ENCODE peak calls at places on chromosome 13, in eight cellular contexts. K is MG63; M is foreskin fibroblast; C is stimulated activated CD4-positive, alpha-beta T cell treated with anti-CD3 and anti-CD28 coated beads, Interleukin-1b, Interleukin-23, amount 100 ng/mL, for 24 hours; R is fibroblast of the conjunctiva; V is coronary artery; H is stomach; J is ovary. G is an unnamed sample.
A peak's percentile ranks its signal among the peaks of the same experiment; 100 is the strongest.

GRCh38 chr13:93963266-93964131 is 516.0 kb downstream of the DCT start:
- DNase-seq in V (no peak), K (no peak), M (peak; percentile 74), R (peak; percentile 69), C (no peak), J (no peak), H (no peak), G (no peak)

GRCh38 chr13:40272776-40273139 is 393.7 kb downstream of the FOXO1 start:
- DNase-seq in V (no peak), J (no peak), K (peak; percentile 37), C (no peak), R (no peak), M (peak; percentile 21), H (no peak), G (no peak)

GRCh38 chr13:99681695-99682094 is 180.4 kb downstream of the TM9SF2 start:
- DNase-seq in K (no peak), J (no peak), M (no peak), H (no peak), C (no peak), V (no peak), R (no peak), G (no peak)

GRCh38 chr13:101447852-101448251 is 4.6 kb upstream of the ITGBL1 start:
- DNase-seq in K (no peak), R (no peak), V (no peak), J (no peak), M (no peak), H (no peak), C (no peak), G (no peak)

GRCh38 chr13:99605417-99606321 is 104.4 kb downstream of the TM9SF2 start:
- DNase-seq in H (peak; percentile 50), K (peak; percentile 34), M (no peak), C (peak; percentile 24), J (peak; percentile 32), V (no peak), R (no peak), G (peak; percentile 33)

GRCh38 chr13:58619396-58620113 is 988.0 kb downstream of the PCDH17 start:
- DNase-seq in C (no peak), V (no peak), R (no peak), H (no peak), M (no peak), K (no peak), J (no peak), G (no peak)

GRCh38 chr13:100442095-100442832 is 146.3 kb downstream of the GGACT start:
- DNase-seq in M (no peak), H (no peak), R (no peak), K (no peak), J (no peak), V (no peak), C (no peak), G (no peak)

GRCh38 chr13:25692156-25692555 is 320.4 kb downstream of the ATP8A2 start:
- DNase-seq in K (no peak), J (no peak), V (no peak), M (no peak), R (no peak), H (no peak), C (no peak), G (no peak)

GRCh38 chr13:105702441-105702840 is 833.0 kb downstream of the EFNB2 start:
- DNase-seq in R (no peak), V (no peak), M (no peak), J (no peak), C (no peak), H (no peak), K (no peak), G (no peak)

GRCh38 chr13:97600438-97601080 is 166.6 kb downstream of the RAP2A start:
- DNase-seq in J (no peak), R (peak; percentile 53), H (no peak), M (peak; percentile 26), K (peak; percentile 19), V (no peak), C (no peak), G (no peak)

GRCh38 chr13:44331912-44332840 is 41.4 kb upstream of the SERP2 start:
- DNase-seq in R (peak; percentile 90), V (peak; percentile 82), K (peak; percentile 76), H (no peak), J (peak; percentile 94), C (no peak), M (peak; percentile 38), G (no peak)

GRCh38 chr13:50244913-50245574 is 229.8 kb downstream of the KCNRG start:
- DNase-seq in R (peak; percentile 69), J (no peak), M (peak; percentile 87), H (peak; percentile 36), K (peak; percentile 79), C (peak; percentile 62), V (no peak), G (no peak)

GRCh38 chr13:32425158-32425557 is 2.8 kb downstream of the N4BP2L1 start:
- DNase-seq in J (no peak), K (no peak), H (no peak), M (no peak), C (no peak), R (no peak), V (no peak), G (no peak)

GRCh38 chr13:82657471-82657870 is 1224.8 kb downstream of the SLITRK1 start:
- DNase-seq in K (no peak), M (no peak), V (no peak), R (no peak), H (no peak), C (no peak), J (no peak), G (no peak)

GRCh38 chr13:21008026-21008425 is 53.4 kb downstream of the LATS2 start:
- DNase-seq in J (no peak), K (no peak), C (no peak), M (no peak), V (peak; percentile 64), H (no peak), R (no peak), G (no peak)

GRCh38 chr13:106161186-106161585 is 374.3 kb downstream of the EFNB2 start:
- DNase-seq in R (no peak), K (no peak), H (no peak), C (no peak), M (no peak), J (no peak), V (no peak), G (no peak)

GRCh38 chr13:109900320-109900719 is 113.9 kb upstream of the IRS2 start:
- DNase-seq in J (no peak), C (no peak), V (no peak), K (no peak), M (no peak), H (no peak), R (no peak), G (no peak)

GRCh38 chr13:79290595-79291244 is 115.3 kb downstream of the RBM26 start:
- DNase-seq in H (peak; percentile 31), R (no peak), C (no peak), J (no peak), K (no peak), M (no peak), V (no peak), G (no peak)

GRCh38 chr13:87677334-87678234 is 6.4 kb downstream of the SLITRK5 start:
- DNase-seq in J (no peak), V (peak; percentile 50), M (no peak), C (no peak), R (no peak), H (no peak), K (peak; percentile 34), G (no peak)

GRCh38 chr13:56020425-56020824 is 1120.3 kb upstream of the PRR20A start:
- DNase-seq in R (no peak), V (no peak), C (no peak), M (no peak), H (no peak), J (no peak), K (no peak), G (no peak)

GRCh38 chr13:24351423-24351822 is 42.0 kb downstream of the C1QTNF9 start:
- DNase-seq in R (no peak), M (no peak), H (no peak), C (no peak), J (no peak), V (no peak), K (no peak), G (no peak)

GRCh38 chr13:26628706-26629105 is 71.2 kb downstream of the WASF3 start:
- DNase-seq in V (no peak), R (peak; percentile 23), J (no peak), K (no peak), M (no peak), H (no peak), C (no peak), G (no peak)

GRCh38 chr13:60431108-60431700 is 34.2 kb downstream of the TDRD3 start:
- DNase-seq in M (peak; percentile 23), H (no peak), J (no peak), R (peak; percentile 55), V (no peak), K (no peak), C (no peak), G (no peak)

GRCh38 chr13:52686381-52686780 is 33.7 kb downstream of the SUGT1 start:
- DNase-seq in M (no peak), C (no peak), H (no peak), J (no peak), R (no peak), V (no peak), K (no peak), G (no peak)

GRCh38 chr13:27482996-27483395 is 32.6 kb upstream of the MTIF3 start:
- DNase-seq in K (no peak), M (no peak), V (no peak), H (no peak), J (no peak), R (no peak), C (no peak), G (no peak)

GRCh38 chr13:71618154-71618553 is 248.8 kb downstream of the DACH1 start:
- DNase-seq in H (no peak), K (no peak), M (no peak), V (no peak), J (no peak), R (no peak), C (no peak), G (no peak)

GRCh38 chr13:104900186-104900817 is 1635.2 kb downstream of the EFNB2 start:
- DNase-seq in M (peak; percentile 3), V (no peak), H (no peak), J (no peak), K (no peak), C (no peak), R (no peak), G (no peak)

GRCh38 chr13:52053460-52053859 is 29.0 kb downstream of the UTP14C start:
- DNase-seq in H (no peak), M (no peak), V (no peak), C (no peak), R (no peak), K (no peak), J (no peak), G (no peak)

GRCh38 chr13:65594255-65594654 is 1635.9 kb downstream of the PCDH9 start:
- DNase-seq in R (peak; percentile 26), C (no peak), K (no peak), J (no peak), M (peak; percentile 54), H (no peak), V (no peak), G (no peak)

GRCh38 chr13:41827507-41828213 is 133.2 kb downstream of the VWA8 start:
- DNase-seq in M (peak; percentile 90), R (peak; percentile 80), V (no peak), J (peak; percentile 56), K (peak; percentile 72), C (no peak), H (no peak), G (no peak)

GRCh38 chr13:45859682-45860081 is 8.1 kb upstream of the SIAH3 start:
- DNase-seq in J (no peak), R (no peak), V (no peak), M (no peak), C (no peak), K (no peak), H (no peak), G (no peak)

GRCh38 chr13:112073245-112074138 is 6.5 kb downstream of the SOX1 start:
- DNase-seq in J (no peak), H (no peak), R (no peak), V (no peak), K (no peak), M (no peak), C (no peak), G (no peak)

GRCh38 chr13:111006508-111007031 is 91.7 kb upstream of the ANKRD10 start:
- DNase-seq in K (peak; percentile 90), M (peak; percentile 73), J (peak; percentile 82), R (peak; percentile 65), C (no peak), H (no peak), V (peak; percentile 91), G (no peak)

GRCh38 chr13:110319774-110320509 is 12.9 kb downstream of the COL4A2 start:
- DNase-seq in J (no peak), H (no peak), K (peak; percentile 31), R (no peak), C (no peak), V (peak; percentile 81), M (no peak), G (no peak)

G was measured in central memory CD8-positive, alpha-beta T cell.